ENCODE peak calls at places on chromosomes 16 and 17, in ten cellular contexts. G is stromal cell of bone marrow; K is gastrocnemius medialis; O is stimulated activated CD8-positive, alpha-beta memory T cell treated with anti-CD3 and anti-CD28 coated beads, Interleukin-7, amount 100 ng/mL, for 1 hour; C is GM23338; B is hypothalamus; U is activated CD4-positive, alpha-beta T cell treated with anti-CD3 and anti-CD28 coated beads, Interleukin-2, amount 50 U/mL, for 48 hours; I is 8988T; X is stimulated activated CD4-positive, alpha-beta T cell treated with anti-CD3 and anti-CD28 coated beads, Interleukin-15, amount 100 ng/mL, for 24 hours; V is KBM-7. N is an unnamed sample.

GRCh38 chr17:16434662-16435061 is 19.3 kb downstream of the TRPV2 start:
- DNase-seq in V (no peak), U (no peak), O (no peak), C (peak; percentile 51), G (no peak), I (no peak), X (no peak), B (no peak), K (no peak), N (no peak)

GRCh38 chr16:47069841-47070584 is 73.7 kb downstream of the NETO2 start:
- DNase-seq in K (no peak), O (no peak), I (no peak), C (no peak), G (no peak), V (no peak), U (no peak), X (no peak), B (no peak), N (no peak)

GRCh38 chr16:89599451-89599858 is 14.0 kb upstream of the DPEP1 start:
- DNase-seq in V (peak; percentile 67), G (no peak), O (no peak), U (peak; percentile 49), B (no peak), C (peak; percentile 90), X (peak; percentile 47), K (no peak), I (no peak), N (peak; percentile 85)

GRCh38 chr16:89201467-89202377 is 1.4 kb upstream of the SLC22A31 start:
- DNase-seq in X (peak; percentile 87), G (no peak), B (no peak), I (peak; percentile 99), U (peak; percentile 83), K (peak; percentile 67), C (peak; percentile 92), O (peak; percentile 49), V (peak; percentile 28), N (peak; percentile 96)

GRCh38 chr16:67183-67791 is 5.1 kb downstream of the RHBDF1 start:
- DNase-seq in K (peak; percentile 73), U (no peak), V (no peak), I (no peak), G (no peak), B (no peak), O (no peak), X (no peak), C (no peak), N (no peak)

GRCh38 chr17:74918906-74919305 is 4.1 kb downstream of the USH1G start:
- DNase-seq in V (no peak), C (no peak), B (no peak), U (no peak), G (no peak), X (no peak), I (no peak), K (no peak), O (no peak), N (no peak)

GRCh38 chr16:81094771-81095251 is 1.4 kb downstream of the GCSH start:
- DNase-seq in K (no peak), B (no peak), X (no peak), C (no peak), V (peak; percentile 15), G (no peak), U (no peak), O (no peak), I (no peak), N (no peak)

GRCh38 chr17:1907818-1908698 is 78.3 kb downstream of the RPA1 start:
- DNase-seq in B (no peak), G (peak; percentile 3), O (no peak), K (no peak), I (no peak), V (no peak), X (peak; percentile 28), C (peak; percentile 72), U (peak; percentile 5), N (no peak)

GRCh38 chr17:73231363-73231762 is 30.3 kb downstream of the CPSF4L start:
- DNase-seq in C (peak; percentile 42), I (no peak), O (no peak), K (no peak), V (no peak), G (no peak), X (no peak), B (no peak), U (no peak), N (no peak)

GRCh38 chr16:31094088-31094423 is 541 bp downstream of the VKORC1 start:
- DNase-seq in V (no peak), U (no peak), C (peak; percentile 62), I (no peak), G (no peak), B (no peak), X (no peak), K (no peak), O (no peak), N (no peak)

GRCh38 chr16:1002399-1003161 is 21.0 kb downstream of the SOX8 start:
- DNase-seq in C (no peak), O (peak; percentile 46), V (no peak), I (peak; percentile 77), B (no peak), U (peak; percentile 91), G (peak; percentile 45), K (peak; percentile 48), X (peak; percentile 91), N (no peak)

GRCh38 chr16:13873835-13874438 is 46.0 kb upstream of the ERCC4 start:
- DNase-seq in B (no peak), C (peak; percentile 80), K (no peak), V (peak; percentile 57), I (no peak), X (no peak), O (no peak), U (no peak), G (no peak), N (no peak)

GRCh38 chr17:66372182-66372581 is 69.8 kb downstream of the PRKCA start:
- DNase-seq in G (no peak), O (no peak), X (no peak), C (no peak), I (no peak), U (no peak), V (no peak), K (no peak), B (no peak), N (no peak)

GRCh38 chr16:85991856-85992255 is 92.9 kb downstream of the IRF8 start:
- DNase-seq in X (peak; percentile 3), B (no peak), K (no peak), V (no peak), I (no peak), U (no peak), O (no peak), G (no peak), C (no peak), N (no peak)

GRCh38 chr16:56939801-56940200 is 7.9 kb downstream of the HERPUD1 start:
- DNase-seq in X (no peak), G (no peak), I (no peak), O (no peak), U (no peak), B (no peak), V (no peak), C (no peak), K (no peak), N (no peak)

GRCh38 chr16:78478267-78478821 is 378.9 kb downstream of the WWOX start:
- DNase-seq in K (no peak), B (no peak), O (no peak), G (no peak), V (peak; percentile 12), C (peak; percentile 73), I (no peak), U (no peak), X (peak; percentile 2), N (no peak)

N was measured in Caco-2.